ENCODE peak calls at places on chromosomes 7 and 10, in ten cellular contexts. One of them, this sample, is unnamed.
A peak's percentile ranks its signal among the peaks of the same experiment; 100 is the strongest.

GRCh38 chr7:2710256-2710655 is 22.3 kb downstream of the AMZ1 start:
- DNase-seq in neural progenitor cell: no peak
- DNase-seq in BJ: no peak
- DNase-seq in colonic mucosa: no peak
- DNase-seq in lower leg skin: no peak
- DNase-seq in fibroblast of mammary gland: no peak
- DNase-seq in Panc1: no peak
- DNase-seq in astrocyte of the spinal cord: no peak
- DNase-seq in astrocyte: no peak
- DNase-seq in HCT116: no peak
- DNase-seq in this sample: no peak

GRCh38 chr10:18501610-18502009 is 149.8 kb downstream of the NSUN6 start:
- DNase-seq in neural progenitor cell: no peak
- DNase-seq in BJ: no peak
- DNase-seq in colonic mucosa: no peak
- DNase-seq in lower leg skin: no peak
- DNase-seq in fibroblast of mammary gland: no peak
- DNase-seq in Panc1: no peak
- DNase-seq in astrocyte of the spinal cord: no peak
- DNase-seq in astrocyte: no peak
- DNase-seq in HCT116: no peak
- DNase-seq in this sample: no peak

GRCh38 chr10:33067481-33067880 is 109.5 kb upstream of the ITGB1 start:
- DNase-seq in neural progenitor cell: no peak
- DNase-seq in BJ: no peak
- DNase-seq in colonic mucosa: no peak
- DNase-seq in lower leg skin: no peak
- DNase-seq in fibroblast of mammary gland: no peak
- DNase-seq in Panc1: no peak
- DNase-seq in astrocyte of the spinal cord: no peak
- DNase-seq in astrocyte: peak; percentile 29
- DNase-seq in HCT116: no peak
- DNase-seq in this sample: peak; percentile 52

GRCh38 chr7:150823484-150824126 is 23.0 kb downstream of the TMEM176A start:
- DNase-seq in neural progenitor cell: no peak
- DNase-seq in BJ: no peak
- DNase-seq in colonic mucosa: no peak
- DNase-seq in lower leg skin: no peak
- DNase-seq in fibroblast of mammary gland: peak; percentile 89
- DNase-seq in Panc1: no peak
- DNase-seq in astrocyte of the spinal cord: no peak
- DNase-seq in astrocyte: no peak
- DNase-seq in HCT116: no peak
- DNase-seq in this sample: peak; percentile 35

GRCh38 chr10:98351831-98352402 is 63.1 kb downstream of the PYROXD2 start:
- DNase-seq in neural progenitor cell: no peak
- DNase-seq in BJ: no peak
- DNase-seq in colonic mucosa: no peak
- DNase-seq in lower leg skin: peak; percentile 36
- DNase-seq in fibroblast of mammary gland: peak; percentile 30
- DNase-seq in Panc1: no peak
- DNase-seq in astrocyte of the spinal cord: no peak
- DNase-seq in astrocyte: no peak
- DNase-seq in HCT116: no peak
- DNase-seq in this sample: peak; percentile 90

GRCh38 chr10:5293691-5294550 is 70.8 kb upstream of the UCN3 start:
- DNase-seq in neural progenitor cell: peak; percentile 91
- DNase-seq in BJ: no peak
- DNase-seq in colonic mucosa: peak; percentile 87
- DNase-seq in lower leg skin: no peak
- DNase-seq in fibroblast of mammary gland: peak; percentile 34
- DNase-seq in Panc1: no peak
- DNase-seq in astrocyte of the spinal cord: peak; percentile 23
- DNase-seq in astrocyte: no peak
- DNase-seq in HCT116: peak; percentile 54
- DNase-seq in this sample: no peak

GRCh38 chr7:50209461-50210161 is 94.9 kb upstream of the IKZF1 start:
- DNase-seq in neural progenitor cell: no peak
- DNase-seq in BJ: no peak
- DNase-seq in colonic mucosa: no peak
- DNase-seq in lower leg skin: no peak
- DNase-seq in fibroblast of mammary gland: no peak
- DNase-seq in Panc1: no peak
- DNase-seq in astrocyte of the spinal cord: no peak
- DNase-seq in astrocyte: no peak
- DNase-seq in HCT116: no peak
- DNase-seq in this sample: no peak

GRCh38 chr10:33248638-33249037 is 85.8 kb downstream of the NRP1 start:
- DNase-seq in neural progenitor cell: no peak
- DNase-seq in BJ: peak; percentile 74
- DNase-seq in colonic mucosa: no peak
- DNase-seq in lower leg skin: no peak
- DNase-seq in fibroblast of mammary gland: peak; percentile 92
- DNase-seq in Panc1: no peak
- DNase-seq in astrocyte of the spinal cord: peak; percentile 93
- DNase-seq in astrocyte: peak; percentile 96
- DNase-seq in HCT116: no peak
- DNase-seq in this sample: peak; percentile 75

GRCh38 chr10:91632671-91633550 is at the start of gene PPP1R3C:
- DNase-seq in neural progenitor cell: peak; percentile 87
- DNase-seq in BJ: peak; percentile 68
- DNase-seq in colonic mucosa: peak; percentile 83
- DNase-seq in lower leg skin: peak; percentile 83
- DNase-seq in fibroblast of mammary gland: peak; percentile 79
- DNase-seq in Panc1: peak; percentile 42
- DNase-seq in astrocyte of the spinal cord: peak; percentile 91
- DNase-seq in astrocyte: peak; percentile 84
- DNase-seq in HCT116: no peak
- DNase-seq in this sample: peak; percentile 91

GRCh38 chr10:91634246-91634645 is 1.4 kb upstream of the PPP1R3C start:
- DNase-seq in neural progenitor cell: no peak
- DNase-seq in BJ: no peak
- DNase-seq in colonic mucosa: no peak
- DNase-seq in lower leg skin: no peak
- DNase-seq in fibroblast of mammary gland: no peak
- DNase-seq in Panc1: no peak
- DNase-seq in astrocyte of the spinal cord: no peak
- DNase-seq in astrocyte: no peak
- DNase-seq in HCT116: no peak
- DNase-seq in this sample: no peak

GRCh38 chr10:91634898-91635297 is 2.0 kb upstream of the PPP1R3C start:
- DNase-seq in neural progenitor cell: no peak
- DNase-seq in BJ: no peak
- DNase-seq in colonic mucosa: no peak
- DNase-seq in lower leg skin: no peak
- DNase-seq in fibroblast of mammary gland: no peak
- DNase-seq in Panc1: no peak
- DNase-seq in astrocyte of the spinal cord: no peak
- DNase-seq in astrocyte: no peak
- DNase-seq in HCT116: no peak
- DNase-seq in this sample: no peak

GRCh38 chr10:91636892-91637291 is 4.0 kb upstream of the PPP1R3C start:
- DNase-seq in neural progenitor cell: no peak
- DNase-seq in BJ: no peak
- DNase-seq in colonic mucosa: no peak
- DNase-seq in lower leg skin: no peak
- DNase-seq in fibroblast of mammary gland: no peak
- DNase-seq in Panc1: no peak
- DNase-seq in astrocyte of the spinal cord: no peak
- DNase-seq in astrocyte: no peak
- DNase-seq in HCT116: no peak
- DNase-seq in this sample: no peak

DNA sequence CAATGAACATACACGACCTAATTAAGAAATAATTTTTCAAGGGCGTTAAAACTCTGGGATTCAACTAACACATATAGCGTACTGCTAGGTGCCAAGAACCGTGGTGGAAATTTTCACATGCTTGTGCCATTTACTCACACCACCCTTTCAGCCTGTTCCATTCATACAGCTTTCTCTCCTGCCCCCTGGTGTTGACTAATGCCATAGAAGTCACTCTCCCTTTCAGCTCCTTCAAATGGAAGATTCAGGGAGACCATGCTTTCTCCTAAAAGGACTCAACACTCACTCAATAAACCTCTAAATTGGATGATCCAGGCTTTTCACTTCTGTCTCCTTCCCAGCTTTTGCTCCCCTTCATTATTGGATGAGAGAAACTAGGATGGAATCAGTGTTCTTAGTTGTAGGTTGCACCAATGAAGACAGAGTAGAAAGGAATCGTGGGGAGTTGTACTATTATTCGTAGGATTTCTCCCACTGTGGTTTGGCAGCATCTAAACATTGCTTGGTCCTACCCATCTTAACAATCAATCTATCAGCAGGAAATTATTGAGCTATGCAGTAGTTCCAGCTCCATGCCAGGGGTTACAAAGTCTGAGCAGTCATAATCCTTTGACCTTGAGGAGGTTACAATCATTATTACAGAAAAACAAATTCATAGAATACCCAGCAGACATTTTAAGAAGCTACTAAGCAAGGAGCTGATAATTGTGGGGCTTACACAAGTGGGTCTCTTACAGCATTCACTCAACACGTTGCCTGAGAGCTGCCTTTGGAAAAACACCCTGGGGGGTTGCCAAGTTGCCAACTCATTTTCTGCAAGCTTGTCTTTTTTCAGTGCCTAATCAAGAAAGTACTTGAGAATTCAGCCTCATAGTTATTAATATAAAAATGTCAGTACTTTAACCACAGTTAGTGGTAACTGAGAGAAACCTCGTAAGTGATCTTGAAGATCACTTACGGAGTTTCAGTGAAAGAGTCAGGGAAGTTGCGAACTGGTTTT is 2.8 kb upstream of the PPP1R3C start:
- DNase-seq in neural progenitor cell: peak; percentile 70
- DNase-seq in BJ: no peak
- DNase-seq in colonic mucosa: peak; percentile 81
- DNase-seq in lower leg skin: peak; percentile 77
- DNase-seq in fibroblast of mammary gland: peak; percentile 86
- DNase-seq in Panc1: peak; percentile 54
- DNase-seq in astrocyte of the spinal cord: peak; percentile 84
- DNase-seq in astrocyte: peak; percentile 76
- DNase-seq in HCT116: peak; percentile 69
- DNase-seq in this sample: peak; percentile 91
- TF ChIP-seq CTCF in neural progenitor cell: peak; percentile 72
- TF ChIP-seq CTCF in BJ: peak; percentile 78
- TF ChIP-seq CTCF in colonic mucosa: peak; percentile 71
- TF ChIP-seq CTCF in lower leg skin: no peak
- TF ChIP-seq CTCF in fibroblast of mammary gland: peak; percentile 90
- TF ChIP-seq CTCF in Panc1: peak; percentile 86
- TF ChIP-seq CTCF in astrocyte of the spinal cord: peak; percentile 79
- TF ChIP-seq CTCF in astrocyte: peak; percentile 81
- TF ChIP-seq CTCF in HCT116: peak; percentile 73
- TF ChIP-seq CTCF in this sample: peak; percentile 83

DNA sequence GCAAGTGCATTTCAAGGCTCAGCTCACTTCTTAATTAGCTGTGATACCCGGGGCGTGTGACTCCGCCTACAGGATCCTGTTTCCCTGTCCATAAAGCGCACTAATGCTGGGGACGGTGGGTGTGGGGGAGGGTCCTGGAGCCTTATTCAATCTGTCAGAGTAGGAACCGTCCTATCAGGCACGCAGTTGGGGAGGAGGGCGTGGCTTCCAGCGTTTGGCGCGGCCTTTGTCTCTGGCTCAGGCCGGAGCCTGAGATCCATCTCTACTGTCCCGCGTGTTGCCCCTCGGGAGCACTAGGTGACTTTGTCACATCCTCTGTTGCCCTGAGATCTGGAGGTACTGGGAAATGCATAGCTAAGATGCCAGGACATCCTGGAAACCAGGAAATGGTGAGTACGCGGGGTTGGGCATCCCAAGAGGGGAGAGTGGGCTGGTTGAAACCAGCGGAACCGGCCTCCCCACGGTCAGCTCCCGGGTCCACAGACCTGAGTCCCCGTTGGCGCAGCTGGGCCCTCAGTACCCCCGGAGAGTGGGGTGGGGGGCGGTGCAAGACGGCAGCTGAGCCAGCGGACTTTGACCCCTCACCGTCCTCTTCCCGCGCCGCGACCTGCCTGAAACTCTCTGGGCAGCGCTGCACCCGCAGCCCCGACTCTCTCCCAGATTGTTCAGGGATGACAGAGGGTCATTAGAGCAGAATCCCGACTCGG is 104.4 kb upstream of the ZNF92 start:
- DNase-seq in neural progenitor cell: peak; percentile 99
- DNase-seq in BJ: no peak
- DNase-seq in colonic mucosa: peak; percentile 50
- DNase-seq in lower leg skin: no peak
- DNase-seq in fibroblast of mammary gland: peak; percentile 46
- DNase-seq in Panc1: no peak
- DNase-seq in astrocyte of the spinal cord: peak; percentile 80
- DNase-seq in astrocyte: peak; percentile 78
- DNase-seq in HCT116: peak; percentile 75
- DNase-seq in this sample: no peak
- H3K4me3 ChIP-seq in neural progenitor cell: peak overlapping the region; percentile 90
- H3K4me3 ChIP-seq in BJ: peak overlapping the region; percentile 17
- H3K4me3 ChIP-seq in colonic mucosa: peak overlapping the region; percentile 22
- H3K4me3 ChIP-seq in lower leg skin: peak overlapping the region; percentile 6
- H3K4me3 ChIP-seq in fibroblast of mammary gland: peak overlapping the region; percentile 47
- H3K4me3 ChIP-seq in Panc1: peak overlapping the region; percentile 69
- H3K4me3 ChIP-seq in astrocyte of the spinal cord: peak overlapping the region; percentile 63
- H3K4me3 ChIP-seq in astrocyte: peak overlapping the region; percentile 74
- H3K4me3 ChIP-seq in HCT116: peak overlapping the region; percentile 65
- H3K4me3 ChIP-seq in this sample: no peak overlapping the region

DNA sequence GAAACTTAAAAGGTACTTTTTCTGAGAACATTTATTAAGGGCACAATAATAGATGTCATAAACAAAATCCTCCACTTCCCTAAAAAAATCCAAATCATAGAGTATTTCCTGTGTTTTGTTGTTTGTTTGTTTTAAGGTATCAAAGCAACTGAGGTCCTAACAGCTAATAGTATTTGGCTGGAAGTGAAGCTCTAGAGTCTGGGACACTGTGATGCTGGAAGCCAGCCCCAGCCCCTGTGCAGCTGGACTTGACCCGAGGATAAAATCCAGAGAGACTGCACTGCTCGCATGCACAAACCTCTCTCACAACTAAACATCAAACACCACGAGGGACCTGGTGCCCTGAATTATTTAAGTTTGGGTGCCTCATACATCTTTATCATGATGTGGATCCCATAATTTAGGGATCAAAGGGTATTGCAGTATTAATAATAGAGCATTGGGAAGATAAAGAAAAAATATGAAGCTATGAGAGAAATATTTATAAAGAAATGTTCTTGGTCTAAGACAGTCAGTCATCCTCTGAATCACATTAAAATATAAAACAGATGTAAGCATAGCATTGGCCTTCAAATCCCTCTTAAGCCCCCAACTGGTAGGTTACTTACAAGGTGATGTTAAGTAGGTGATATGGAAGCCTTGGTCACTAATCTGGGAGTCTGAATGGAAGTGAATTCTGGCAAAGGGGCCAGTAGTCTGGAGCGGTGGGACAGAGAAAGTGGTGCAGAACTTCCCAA is 44.5 kb downstream of the CUBN start:
- DNase-seq in neural progenitor cell: no peak
- DNase-seq in BJ: no peak
- DNase-seq in colonic mucosa: no peak
- DNase-seq in lower leg skin: no peak
- DNase-seq in fibroblast of mammary gland: peak; percentile 64
- DNase-seq in Panc1: no peak
- DNase-seq in astrocyte of the spinal cord: no peak
- DNase-seq in astrocyte: no peak
- DNase-seq in HCT116: no peak
- DNase-seq in this sample: no peak
- TF ChIP-seq CTCF in neural progenitor cell: no peak
- TF ChIP-seq CTCF in BJ: no peak
- TF ChIP-seq CTCF in colonic mucosa: no peak
- TF ChIP-seq CTCF in lower leg skin: no peak
- TF ChIP-seq CTCF in fibroblast of mammary gland: no peak
- TF ChIP-seq CTCF in Panc1: no peak
- TF ChIP-seq CTCF in astrocyte of the spinal cord: no peak
- TF ChIP-seq CTCF in astrocyte: no peak
- TF ChIP-seq CTCF in HCT116: no peak
- TF ChIP-seq CTCF in this sample: no peak

DNA sequence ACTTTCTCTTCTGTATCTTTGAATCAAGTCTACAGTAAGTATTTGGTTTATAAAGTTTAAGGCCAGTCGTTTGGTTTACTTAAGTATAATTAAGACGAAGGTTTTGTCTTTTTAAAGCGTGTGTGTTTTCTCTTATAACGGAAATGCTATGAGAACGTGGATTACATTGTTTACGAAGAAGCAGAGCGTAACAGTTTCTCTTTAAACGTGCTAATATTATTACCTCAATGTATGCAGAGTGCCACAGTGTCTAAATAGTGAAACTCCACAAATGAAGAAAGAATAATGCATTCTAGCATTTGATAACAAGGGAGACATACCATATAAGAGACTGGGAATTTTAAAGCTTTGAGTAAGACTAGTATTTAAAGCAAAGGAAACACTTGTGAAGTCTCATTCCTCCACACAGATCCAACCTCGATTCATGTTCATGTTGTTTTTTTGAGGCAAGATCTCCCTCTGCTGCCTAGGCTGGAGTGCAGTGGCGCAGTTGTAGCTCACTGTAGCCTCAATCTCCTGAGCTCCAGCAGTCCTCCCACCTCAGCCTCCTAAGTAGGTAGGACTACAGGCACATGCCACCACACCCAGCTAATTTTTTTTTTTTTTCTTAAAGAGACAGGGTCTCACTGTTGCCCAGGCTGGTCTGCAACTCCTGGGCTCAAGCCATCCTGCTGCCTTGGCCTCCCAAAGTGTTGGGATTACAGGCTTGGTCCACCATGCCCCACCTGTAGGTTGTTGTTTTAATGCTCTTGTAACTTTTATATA is 75.1 kb downstream of the ANKRD61 start:
- DNase-seq in neural progenitor cell: peak; percentile 11
- DNase-seq in BJ: no peak
- DNase-seq in colonic mucosa: peak; percentile 43
- DNase-seq in lower leg skin: no peak
- DNase-seq in fibroblast of mammary gland: peak; percentile 60
- DNase-seq in Panc1: no peak
- DNase-seq in astrocyte of the spinal cord: peak; percentile 51
- DNase-seq in astrocyte: peak; percentile 23
- DNase-seq in HCT116: peak; percentile 71
- DNase-seq in this sample: peak; percentile 73
- H3K4me3 ChIP-seq in neural progenitor cell: peak overlapping the region; percentile 97
- H3K4me3 ChIP-seq in BJ: peak overlapping the region; percentile 64
- H3K4me3 ChIP-seq in colonic mucosa: peak overlapping the region; percentile 72
- H3K4me3 ChIP-seq in lower leg skin: no peak overlapping the region
- H3K4me3 ChIP-seq in fibroblast of mammary gland: peak overlapping the region; percentile 57
- H3K4me3 ChIP-seq in Panc1: peak overlapping the region; percentile 92
- H3K4me3 ChIP-seq in astrocyte of the spinal cord: peak overlapping the region; percentile 84
- H3K4me3 ChIP-seq in astrocyte: peak overlapping the region; percentile 84
- H3K4me3 ChIP-seq in HCT116: peak overlapping the region; percentile 76
- H3K4me3 ChIP-seq in this sample: peak overlapping the region; percentile 70